ENCODE peak calls at places on chromosomes 12 and 14, in six cellular contexts. One of them, this sample, is unnamed.

GRCh38 chr12:97701901-97702300 is 239.3 kb downstream of the RMST start:
- DNase-seq in RWPE1: no peak
- DNase-seq in activated CD8-positive, alpha-beta memory T cell treated with anti-CD3 and anti-CD28 coated beads, Interleukin-2, amount 50 U/mL, for 4 hours: no peak
- DNase-seq in mesendoderm: no peak
- DNase-seq in aorta: no peak
- DNase-seq in left lobe of liver: no peak
- DNase-seq in this sample: no peak

GRCh38 chr14:84857571-84857970 is 672.4 kb upstream of the FLRT2 start:
- DNase-seq in RWPE1: peak; percentile 64
- DNase-seq in activated CD8-positive, alpha-beta memory T cell treated with anti-CD3 and anti-CD28 coated beads, Interleukin-2, amount 50 U/mL, for 4 hours: no peak
- DNase-seq in mesendoderm: no peak
- DNase-seq in aorta: no peak
- DNase-seq in left lobe of liver: no peak
- DNase-seq in this sample: no peak

GRCh38 chr12:27498761-27499160 is 25.2 kb upstream of the PPFIBP1 start:
- DNase-seq in RWPE1: no peak
- DNase-seq in activated CD8-positive, alpha-beta memory T cell treated with anti-CD3 and anti-CD28 coated beads, Interleukin-2, amount 50 U/mL, for 4 hours: no peak
- DNase-seq in mesendoderm: no peak
- DNase-seq in aorta: no peak
- DNase-seq in left lobe of liver: no peak
- DNase-seq in this sample: no peak

GRCh38 chr14:52346778-52347177 is 32.7 kb downstream of the PTGER2 start:
- DNase-seq in RWPE1: no peak
- DNase-seq in activated CD8-positive, alpha-beta memory T cell treated with anti-CD3 and anti-CD28 coated beads, Interleukin-2, amount 50 U/mL, for 4 hours: no peak
- DNase-seq in mesendoderm: no peak
- DNase-seq in aorta: no peak
- DNase-seq in left lobe of liver: no peak
- DNase-seq in this sample: no peak

GRCh38 chr12:117963836-117964235 is 5.0 kb downstream of the KSR2 start:
- DNase-seq in RWPE1: no peak
- DNase-seq in activated CD8-positive, alpha-beta memory T cell treated with anti-CD3 and anti-CD28 coated beads, Interleukin-2, amount 50 U/mL, for 4 hours: no peak
- DNase-seq in mesendoderm: no peak
- DNase-seq in aorta: no peak
- DNase-seq in left lobe of liver: no peak
- DNase-seq in this sample: no peak

GRCh38 chr12:53956251-53956887 is 1.7 kb downstream of the HOXC12 start:
- DNase-seq in RWPE1: no peak
- DNase-seq in activated CD8-positive, alpha-beta memory T cell treated with anti-CD3 and anti-CD28 coated beads, Interleukin-2, amount 50 U/mL, for 4 hours: no peak
- DNase-seq in mesendoderm: no peak
- DNase-seq in aorta: peak; percentile 58
- DNase-seq in left lobe of liver: no peak
- DNase-seq in this sample: no peak

GRCh38 chr14:33516898-33517436 is 433.9 kb downstream of the EGLN3 start:
- DNase-seq in RWPE1: no peak
- DNase-seq in activated CD8-positive, alpha-beta memory T cell treated with anti-CD3 and anti-CD28 coated beads, Interleukin-2, amount 50 U/mL, for 4 hours: no peak
- DNase-seq in mesendoderm: no peak
- DNase-seq in aorta: no peak
- DNase-seq in left lobe of liver: no peak
- DNase-seq in this sample: no peak

GRCh38 chr12:110930348-110931314 is 10.3 kb upstream of the MYL2 start:
- DNase-seq in RWPE1: no peak
- DNase-seq in activated CD8-positive, alpha-beta memory T cell treated with anti-CD3 and anti-CD28 coated beads, Interleukin-2, amount 50 U/mL, for 4 hours: no peak
- DNase-seq in mesendoderm: no peak
- DNase-seq in aorta: no peak
- DNase-seq in left lobe of liver: no peak
- DNase-seq in this sample: no peak

GRCh38 chr12:22683131-22683530 is 58.2 kb downstream of the ETNK1 start:
- DNase-seq in RWPE1: no peak
- DNase-seq in activated CD8-positive, alpha-beta memory T cell treated with anti-CD3 and anti-CD28 coated beads, Interleukin-2, amount 50 U/mL, for 4 hours: no peak
- DNase-seq in mesendoderm: no peak
- DNase-seq in aorta: no peak
- DNase-seq in left lobe of liver: no peak
- DNase-seq in this sample: no peak

GRCh38 chr14:95519699-95520098 is 3.2 kb upstream of the SYNE3 start:
- DNase-seq in RWPE1: peak; percentile 77
- DNase-seq in activated CD8-positive, alpha-beta memory T cell treated with anti-CD3 and anti-CD28 coated beads, Interleukin-2, amount 50 U/mL, for 4 hours: peak; percentile 67
- DNase-seq in mesendoderm: no peak
- DNase-seq in aorta: peak; percentile 93
- DNase-seq in left lobe of liver: peak; percentile 48
- DNase-seq in this sample: no peak

GRCh38 chr12:46872135-46872534 is 46.3 kb upstream of the SLC38A4 start:
- DNase-seq in RWPE1: no peak
- DNase-seq in activated CD8-positive, alpha-beta memory T cell treated with anti-CD3 and anti-CD28 coated beads, Interleukin-2, amount 50 U/mL, for 4 hours: no peak
- DNase-seq in mesendoderm: no peak
- DNase-seq in aorta: no peak
- DNase-seq in left lobe of liver: no peak
- DNase-seq in this sample: no peak

GRCh38 chr12:114288071-114288470 is 117.9 kb downstream of the TBX5 start:
- DNase-seq in RWPE1: no peak
- DNase-seq in activated CD8-positive, alpha-beta memory T cell treated with anti-CD3 and anti-CD28 coated beads, Interleukin-2, amount 50 U/mL, for 4 hours: no peak
- DNase-seq in mesendoderm: no peak
- DNase-seq in aorta: no peak
- DNase-seq in left lobe of liver: no peak
- DNase-seq in this sample: no peak

GRCh38 chr12:91216871-91217270 is 34.3 kb upstream of the DCN start:
- DNase-seq in RWPE1: no peak
- DNase-seq in activated CD8-positive, alpha-beta memory T cell treated with anti-CD3 and anti-CD28 coated beads, Interleukin-2, amount 50 U/mL, for 4 hours: no peak
- DNase-seq in mesendoderm: no peak
- DNase-seq in aorta: no peak
- DNase-seq in left lobe of liver: no peak
- DNase-seq in this sample: no peak

GRCh38 chr14:104639889-104640548 is 35.4 kb upstream of the TMEM179 start:
- DNase-seq in RWPE1: peak; percentile 75
- DNase-seq in activated CD8-positive, alpha-beta memory T cell treated with anti-CD3 and anti-CD28 coated beads, Interleukin-2, amount 50 U/mL, for 4 hours: peak; percentile 36
- DNase-seq in mesendoderm: peak; percentile 86
- DNase-seq in aorta: peak; percentile 87
- DNase-seq in left lobe of liver: peak; percentile 71
- DNase-seq in this sample: peak; percentile 71

GRCh38 chr14:105993814-105994213 is 467.4 kb downstream of the TMEM121 start:
- DNase-seq in RWPE1: no peak
- DNase-seq in activated CD8-positive, alpha-beta memory T cell treated with anti-CD3 and anti-CD28 coated beads, Interleukin-2, amount 50 U/mL, for 4 hours: no peak
- DNase-seq in mesendoderm: no peak
- DNase-seq in aorta: no peak
- DNase-seq in left lobe of liver: no peak
- DNase-seq in this sample: no peak

GRCh38 chr12:107349008-107349747 is 255.8 kb upstream of the CRY1 start:
- DNase-seq in RWPE1: peak; percentile 92
- DNase-seq in activated CD8-positive, alpha-beta memory T cell treated with anti-CD3 and anti-CD28 coated beads, Interleukin-2, amount 50 U/mL, for 4 hours: no peak
- DNase-seq in mesendoderm: peak; percentile 89
- DNase-seq in aorta: no peak
- DNase-seq in left lobe of liver: no peak
- DNase-seq in this sample: no peak

GRCh38 chr12:126719886-126720666 is 1546.9 kb upstream of the TMEM132C start:
- DNase-seq in RWPE1: no peak
- DNase-seq in activated CD8-positive, alpha-beta memory T cell treated with anti-CD3 and anti-CD28 coated beads, Interleukin-2, amount 50 U/mL, for 4 hours: no peak
- DNase-seq in mesendoderm: no peak
- DNase-seq in aorta: no peak
- DNase-seq in left lobe of liver: no peak
- DNase-seq in this sample: no peak

GRCh38 chr12:97024393-97024792 is 117.3 kb downstream of the NEDD1 start:
- DNase-seq in RWPE1: no peak
- DNase-seq in activated CD8-positive, alpha-beta memory T cell treated with anti-CD3 and anti-CD28 coated beads, Interleukin-2, amount 50 U/mL, for 4 hours: no peak
- DNase-seq in mesendoderm: no peak
- DNase-seq in aorta: no peak
- DNase-seq in left lobe of liver: no peak
- DNase-seq in this sample: no peak

GRCh38 chr12:3752096-3752709 is 706 bp downstream of the CRACR2A start:
- DNase-seq in RWPE1: no peak
- DNase-seq in activated CD8-positive, alpha-beta memory T cell treated with anti-CD3 and anti-CD28 coated beads, Interleukin-2, amount 50 U/mL, for 4 hours: peak; percentile 64
- DNase-seq in mesendoderm: peak; percentile 35
- DNase-seq in aorta: peak; percentile 78
- DNase-seq in left lobe of liver: no peak
- DNase-seq in this sample: no peak

GRCh38 chr14:68305738-68306137 is 486.2 kb downstream of the RAD51B start:
- DNase-seq in RWPE1: no peak
- DNase-seq in activated CD8-positive, alpha-beta memory T cell treated with anti-CD3 and anti-CD28 coated beads, Interleukin-2, amount 50 U/mL, for 4 hours: no peak
- DNase-seq in mesendoderm: no peak
- DNase-seq in aorta: no peak
- DNase-seq in left lobe of liver: no peak
- DNase-seq in this sample: no peak

GRCh38 chr14:72904840-72905561 is 11.1 kb upstream of the DPF3 start:
- DNase-seq in RWPE1: peak; percentile 64
- DNase-seq in activated CD8-positive, alpha-beta memory T cell treated with anti-CD3 and anti-CD28 coated beads, Interleukin-2, amount 50 U/mL, for 4 hours: peak; percentile 65
- DNase-seq in mesendoderm: peak; percentile 72
- DNase-seq in aorta: no peak
- DNase-seq in left lobe of liver: peak; percentile 74
- DNase-seq in this sample: no peak

GRCh38 chr12:16573652-16574077 is 32.3 kb downstream of the LMO3 start:
- DNase-seq in RWPE1: peak; percentile 6
- DNase-seq in activated CD8-positive, alpha-beta memory T cell treated with anti-CD3 and anti-CD28 coated beads, Interleukin-2, amount 50 U/mL, for 4 hours: no peak
- DNase-seq in mesendoderm: peak; percentile 98
- DNase-seq in aorta: no peak
- DNase-seq in left lobe of liver: peak; percentile 59
- DNase-seq in this sample: no peak

GRCh38 chr14:33534636-33535035 is 416.2 kb downstream of the EGLN3 start:
- DNase-seq in RWPE1: no peak
- DNase-seq in activated CD8-positive, alpha-beta memory T cell treated with anti-CD3 and anti-CD28 coated beads, Interleukin-2, amount 50 U/mL, for 4 hours: no peak
- DNase-seq in mesendoderm: no peak
- DNase-seq in aorta: no peak
- DNase-seq in left lobe of liver: no peak
- DNase-seq in this sample: no peak

GRCh38 chr14:22268875-22269274 is 320.1 kb downstream of the DAD1 start:
- DNase-seq in RWPE1: peak; percentile 75
- DNase-seq in activated CD8-positive, alpha-beta memory T cell treated with anti-CD3 and anti-CD28 coated beads, Interleukin-2, amount 50 U/mL, for 4 hours: no peak
- DNase-seq in mesendoderm: no peak
- DNase-seq in aorta: no peak
- DNase-seq in left lobe of liver: no peak
- DNase-seq in this sample: no peak

GRCh38 chr12:75592086-75592485 is 80.7 kb upstream of the KRR1 start:
- DNase-seq in RWPE1: no peak
- DNase-seq in activated CD8-positive, alpha-beta memory T cell treated with anti-CD3 and anti-CD28 coated beads, Interleukin-2, amount 50 U/mL, for 4 hours: no peak
- DNase-seq in mesendoderm: no peak
- DNase-seq in aorta: no peak
- DNase-seq in left lobe of liver: no peak
- DNase-seq in this sample: no peak

GRCh38 chr14:105411017-105411941 is 8.3 kb upstream of the MTA1 start:
- DNase-seq in RWPE1: peak; percentile 78
- DNase-seq in activated CD8-positive, alpha-beta memory T cell treated with anti-CD3 and anti-CD28 coated beads, Interleukin-2, amount 50 U/mL, for 4 hours: peak; percentile 18
- DNase-seq in mesendoderm: no peak
- DNase-seq in aorta: no peak
- DNase-seq in left lobe of liver: peak; percentile 50
- DNase-seq in this sample: peak; percentile 54

GRCh38 chr12:99505805-99506204 is 141.7 kb upstream of the GARIN6 start:
- DNase-seq in RWPE1: no peak
- DNase-seq in activated CD8-positive, alpha-beta memory T cell treated with anti-CD3 and anti-CD28 coated beads, Interleukin-2, amount 50 U/mL, for 4 hours: no peak
- DNase-seq in mesendoderm: no peak
- DNase-seq in aorta: no peak
- DNase-seq in left lobe of liver: no peak
- DNase-seq in this sample: no peak

GRCh38 chr12:116806845-116807440 is 68.8 kb downstream of the RNFT2 start:
- DNase-seq in RWPE1: no peak
- DNase-seq in activated CD8-positive, alpha-beta memory T cell treated with anti-CD3 and anti-CD28 coated beads, Interleukin-2, amount 50 U/mL, for 4 hours: no peak
- DNase-seq in mesendoderm: no peak
- DNase-seq in aorta: no peak
- DNase-seq in left lobe of liver: no peak
- DNase-seq in this sample: no peak

GRCh38 chr12:54948171-54948570 is 36.4 kb downstream of the TESPA1 start:
- DNase-seq in RWPE1: no peak
- DNase-seq in activated CD8-positive, alpha-beta memory T cell treated with anti-CD3 and anti-CD28 coated beads, Interleukin-2, amount 50 U/mL, for 4 hours: no peak
- DNase-seq in mesendoderm: peak; percentile 94
- DNase-seq in aorta: no peak
- DNase-seq in left lobe of liver: no peak
- DNase-seq in this sample: no peak

GRCh38 chr12:110249105-110249504 is 31.9 kb upstream of the ATP2A2 start:
- DNase-seq in RWPE1: no peak
- DNase-seq in activated CD8-positive, alpha-beta memory T cell treated with anti-CD3 and anti-CD28 coated beads, Interleukin-2, amount 50 U/mL, for 4 hours: no peak
- DNase-seq in mesendoderm: no peak
- DNase-seq in aorta: no peak
- DNase-seq in left lobe of liver: peak; percentile 45
- DNase-seq in this sample: no peak

This sample was measured in right lobe of liver.